ENCODE peak calls at places on chromosomes 13 and 19, in ten cellular contexts. One of them, this sample, is unnamed. For H3K4me1 and H3K27me3, the result is how much of the 10 kb centered on the place peaks cover.

GRCh38 chr13:36190771-36191170 is 23.6 kb downstream of the SOHLH2 start:
- DNase-seq in lung: no peak
- DNase-seq in osteoblast: peak
- DNase-seq in breast epithelium: no peak
- DNase-seq in lower lobe of right lung: no peak
- DNase-seq in cardiac muscle cell: no peak
- DNase-seq in heart left ventricle: no peak
- DNase-seq in esophagus squamous epithelium: no peak
- DNase-seq in suprapubic skin: no peak
- DNase-seq in right lobe of liver: no peak
- DNase-seq in this sample: no peak

GRCh38 chr19:39432677-39433025 is 3.1 kb downstream of the RPS16 start:
- DNase-seq in right lobe of liver: no peak
- DNase-seq in osteoblast: peak
- DNase-seq in esophagus squamous epithelium: no peak
- DNase-seq in breast epithelium: no peak
- DNase-seq in cardiac muscle cell: no peak
- DNase-seq in lower lobe of right lung: no peak
- DNase-seq in suprapubic skin: no peak
- DNase-seq in lung: no peak
- DNase-seq in heart left ventricle: no peak
- DNase-seq in this sample: no peak

GRCh38 chr13:21542563-21542962 is 61.4 kb downstream of the MICU2 start:
- DNase-seq in breast epithelium: no peak
- DNase-seq in lung: no peak
- DNase-seq in esophagus squamous epithelium: no peak
- DNase-seq in lower lobe of right lung: no peak
- DNase-seq in right lobe of liver: no peak
- DNase-seq in heart left ventricle: no peak
- DNase-seq in suprapubic skin: no peak
- DNase-seq in cardiac muscle cell: no peak
- DNase-seq in osteoblast: no peak
- DNase-seq in this sample: no peak

GRCh38 chr13:106352850-106353249 is 182.6 kb downstream of the EFNB2 start:
- DNase-seq in heart left ventricle: no peak
- DNase-seq in right lobe of liver: no peak
- DNase-seq in esophagus squamous epithelium: no peak
- DNase-seq in lower lobe of right lung: no peak
- DNase-seq in osteoblast: no peak
- DNase-seq in cardiac muscle cell: no peak
- DNase-seq in suprapubic skin: no peak
- DNase-seq in breast epithelium: no peak
- DNase-seq in lung: no peak
- DNase-seq in this sample: no peak

GRCh38 chr19:55173717-55174409 is 6.2 kb downstream of the SYT5 start:
- DNase-seq in lower lobe of right lung: no peak
- DNase-seq in esophagus squamous epithelium: no peak
- DNase-seq in osteoblast: peak
- DNase-seq in right lobe of liver: peak
- DNase-seq in lung: no peak
- DNase-seq in heart left ventricle: peak
- DNase-seq in cardiac muscle cell: peak
- DNase-seq in suprapubic skin: no peak
- DNase-seq in breast epithelium: no peak
- DNase-seq in this sample: peak

GRCh38 chr13:87057807-87058520 is 613.2 kb upstream of the SLITRK5 start:
- DNase-seq in lower lobe of right lung: no peak
- DNase-seq in cardiac muscle cell: no peak
- DNase-seq in breast epithelium: no peak
- DNase-seq in osteoblast: no peak
- DNase-seq in suprapubic skin: no peak
- DNase-seq in right lobe of liver: no peak
- DNase-seq in lung: no peak
- DNase-seq in esophagus squamous epithelium: no peak
- DNase-seq in heart left ventricle: no peak
- DNase-seq in this sample: no peak

GRCh38 chr13:96816874-96817273 is 177.4 kb downstream of the OXGR1 start:
- DNase-seq in cardiac muscle cell: no peak
- DNase-seq in osteoblast: no peak
- DNase-seq in esophagus squamous epithelium: no peak
- DNase-seq in heart left ventricle: no peak
- DNase-seq in lung: no peak
- DNase-seq in right lobe of liver: no peak
- DNase-seq in lower lobe of right lung: no peak
- DNase-seq in suprapubic skin: no peak
- DNase-seq in breast epithelium: no peak
- DNase-seq in this sample: no peak

GRCh38 chr19:47507031-47507430 is 7.8 kb downstream of the NAPA start:
- DNase-seq in suprapubic skin: no peak
- DNase-seq in lower lobe of right lung: no peak
- DNase-seq in esophagus squamous epithelium: no peak
- DNase-seq in heart left ventricle: peak
- DNase-seq in osteoblast: no peak
- DNase-seq in cardiac muscle cell: peak
- DNase-seq in lung: no peak
- DNase-seq in right lobe of liver: no peak
- DNase-seq in breast epithelium: peak
- DNase-seq in this sample: no peak

GRCh38 chr19:47613165-47614146 is 4.5 kb downstream of the BICRA start:
- DNase-seq in breast epithelium: no peak
- DNase-seq in lung: no peak
- DNase-seq in suprapubic skin: no peak
- DNase-seq in esophagus squamous epithelium: no peak
- DNase-seq in right lobe of liver: no peak
- DNase-seq in lower lobe of right lung: no peak
- DNase-seq in osteoblast: peak
- DNase-seq in heart left ventricle: no peak
- DNase-seq in cardiac muscle cell: peak
- DNase-seq in this sample: peak

GRCh38 chr13:33129094-33129832 is 113.0 kb downstream of the KL start:
- DNase-seq in heart left ventricle: no peak
- DNase-seq in lung: no peak
- DNase-seq in esophagus squamous epithelium: no peak
- DNase-seq in right lobe of liver: peak
- DNase-seq in osteoblast: no peak
- DNase-seq in cardiac muscle cell: no peak
- DNase-seq in breast epithelium: no peak
- DNase-seq in lower lobe of right lung: no peak
- DNase-seq in suprapubic skin: no peak
- DNase-seq in this sample: no peak

GRCh38 chr19:10796653-10797052 is 39.4 kb downstream of the TMED1 start:
- DNase-seq in osteoblast: no peak
- DNase-seq in suprapubic skin: no peak
- DNase-seq in heart left ventricle: no peak
- DNase-seq in lung: no peak
- DNase-seq in esophagus squamous epithelium: no peak
- DNase-seq in breast epithelium: no peak
- DNase-seq in right lobe of liver: no peak
- DNase-seq in lower lobe of right lung: no peak
- DNase-seq in cardiac muscle cell: no peak
- DNase-seq in this sample: no peak

GRCh38 chr13:75458696-75459422 is 23.1 kb downstream of the TBC1D4 start:
- DNase-seq in lower lobe of right lung: peak
- DNase-seq in right lobe of liver: peak
- DNase-seq in esophagus squamous epithelium: no peak
- DNase-seq in osteoblast: no peak
- DNase-seq in breast epithelium: peak
- DNase-seq in heart left ventricle: peak
- DNase-seq in suprapubic skin: no peak
- DNase-seq in lung: peak
- DNase-seq in cardiac muscle cell: no peak
- DNase-seq in this sample: peak

GRCh38 chr19:34232566-34233481 is 21.5 kb upstream of the GARRE1 start:
- DNase-seq in lower lobe of right lung: peak
- DNase-seq in osteoblast: peak
- DNase-seq in cardiac muscle cell: no peak
- DNase-seq in suprapubic skin: no peak
- DNase-seq in breast epithelium: no peak
- DNase-seq in lung: no peak
- DNase-seq in esophagus squamous epithelium: no peak
- DNase-seq in heart left ventricle: peak
- DNase-seq in right lobe of liver: no peak
- DNase-seq in this sample: peak

GRCh38 chr19:15173746-15174404 is 26.9 kb downstream of the NOTCH3 start:
- DNase-seq in lower lobe of right lung: no peak
- DNase-seq in breast epithelium: no peak
- DNase-seq in suprapubic skin: no peak
- DNase-seq in heart left ventricle: no peak
- DNase-seq in right lobe of liver: no peak
- DNase-seq in cardiac muscle cell: no peak
- DNase-seq in lung: no peak
- DNase-seq in osteoblast: peak
- DNase-seq in esophagus squamous epithelium: no peak
- DNase-seq in this sample: no peak

GRCh38 chr13:91247768-91248167 is 99.7 kb upstream of the MIR17HG start:
- DNase-seq in right lobe of liver: no peak
- DNase-seq in osteoblast: no peak
- DNase-seq in cardiac muscle cell: no peak
- DNase-seq in lung: no peak
- DNase-seq in suprapubic skin: no peak
- DNase-seq in heart left ventricle: no peak
- DNase-seq in esophagus squamous epithelium: no peak
- DNase-seq in breast epithelium: no peak
- DNase-seq in lower lobe of right lung: no peak
- DNase-seq in this sample: no peak

DNA sequence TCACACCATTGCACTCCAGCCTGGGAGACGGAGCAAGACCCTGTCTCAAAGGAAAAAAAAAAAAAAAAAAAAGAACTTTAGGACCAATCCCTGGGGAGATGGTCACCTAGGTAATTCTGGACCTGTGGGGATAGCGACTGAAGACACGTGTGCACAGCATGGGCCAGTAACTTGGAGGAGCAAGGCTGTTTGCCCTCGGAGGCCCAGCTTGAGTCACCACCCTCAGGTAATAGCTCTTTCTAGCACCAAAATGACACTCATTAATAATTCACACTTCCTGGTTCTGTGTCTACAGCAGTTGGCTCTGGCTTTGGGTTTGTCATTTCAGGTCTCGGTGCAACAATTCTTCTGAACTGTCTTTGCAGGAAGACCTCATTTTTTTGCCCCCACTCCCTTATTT is 4.0 kb upstream of the ATP11A start:
- DNase-seq in suprapubic skin: no peak
- DNase-seq in lung: peak
- DNase-seq in breast epithelium: peak
- DNase-seq in cardiac muscle cell: no peak
- DNase-seq in heart left ventricle: no peak
- DNase-seq in lower lobe of right lung: no peak
- DNase-seq in right lobe of liver: no peak
- DNase-seq in osteoblast: no peak
- DNase-seq in esophagus squamous epithelium: no peak
- DNase-seq in this sample: no peak
- H3K4me1 ChIP-seq in suprapubic skin: under half
- H3K4me1 ChIP-seq in lung: under half
- H3K4me1 ChIP-seq in breast epithelium: under half
- H3K4me1 ChIP-seq in cardiac muscle cell: under half
- H3K4me1 ChIP-seq in heart left ventricle: under half
- H3K4me1 ChIP-seq in lower lobe of right lung: under half
- H3K4me1 ChIP-seq in right lobe of liver: under half
- H3K4me1 ChIP-seq in osteoblast: under half
- H3K4me1 ChIP-seq in esophagus squamous epithelium: under half
- H3K4me1 ChIP-seq in this sample: under half

GRCh38 chr19:50668416-50669318 is 19.4 kb downstream of the C19orf81 start:
- DNase-seq in osteoblast: no peak
- DNase-seq in right lobe of liver: no peak
- DNase-seq in cardiac muscle cell: no peak
- DNase-seq in esophagus squamous epithelium: no peak
- DNase-seq in lower lobe of right lung: no peak
- DNase-seq in heart left ventricle: no peak
- DNase-seq in lung: no peak
- DNase-seq in suprapubic skin: no peak
- DNase-seq in breast epithelium: no peak
- DNase-seq in this sample: no peak

GRCh38 chr19:50669319-50670101 is 20.3 kb downstream of the C19orf81 start:
- DNase-seq in breast epithelium: no peak
- DNase-seq in heart left ventricle: no peak
- DNase-seq in suprapubic skin: no peak
- DNase-seq in lung: no peak
- DNase-seq in cardiac muscle cell: peak
- DNase-seq in esophagus squamous epithelium: no peak
- DNase-seq in lower lobe of right lung: no peak
- DNase-seq in right lobe of liver: no peak
- DNase-seq in osteoblast: peak
- DNase-seq in this sample: peak

GRCh38 chr19:50667177-50667758 is 18.0 kb downstream of the C19orf81 start:
- DNase-seq in right lobe of liver: no peak
- DNase-seq in esophagus squamous epithelium: no peak
- DNase-seq in lung: no peak
- DNase-seq in cardiac muscle cell: no peak
- DNase-seq in osteoblast: no peak
- DNase-seq in suprapubic skin: no peak
- DNase-seq in lower lobe of right lung: no peak
- DNase-seq in heart left ventricle: no peak
- DNase-seq in breast epithelium: no peak
- DNase-seq in this sample: no peak

GRCh38 chr19:50667759-50668231 is 18.6 kb downstream of the C19orf81 start:
- DNase-seq in cardiac muscle cell: no peak
- DNase-seq in suprapubic skin: no peak
- DNase-seq in breast epithelium: no peak
- DNase-seq in lung: no peak
- DNase-seq in lower lobe of right lung: no peak
- DNase-seq in heart left ventricle: no peak
- DNase-seq in esophagus squamous epithelium: no peak
- DNase-seq in right lobe of liver: no peak
- DNase-seq in osteoblast: no peak
- DNase-seq in this sample: no peak

GRCh38 chr19:50670102-50670380 is 20.8 kb downstream of the C19orf81 start:
- DNase-seq in right lobe of liver: no peak
- DNase-seq in suprapubic skin: no peak
- DNase-seq in esophagus squamous epithelium: no peak
- DNase-seq in osteoblast: no peak
- DNase-seq in breast epithelium: no peak
- DNase-seq in lung: no peak
- DNase-seq in heart left ventricle: no peak
- DNase-seq in cardiac muscle cell: no peak
- DNase-seq in lower lobe of right lung: no peak
- DNase-seq in this sample: no peak
- H3K27me3 ChIP-seq in right lobe of liver: under half
- H3K27me3 ChIP-seq in suprapubic skin: half or more
- H3K27me3 ChIP-seq in esophagus squamous epithelium: under half
- H3K27me3 ChIP-seq in osteoblast: under half
- H3K27me3 ChIP-seq in breast epithelium: half or more
- H3K27me3 ChIP-seq in lung: under half
- H3K27me3 ChIP-seq in heart left ventricle: under half
- H3K27me3 ChIP-seq in cardiac muscle cell: half or more
- H3K27me3 ChIP-seq in lower lobe of right lung: half or more
- H3K27me3 ChIP-seq in this sample: under half

GRCh38 chr13:40755082-40755755 is 15.8 kb downstream of the MRPS31 start:
- DNase-seq in suprapubic skin: no peak
- DNase-seq in cardiac muscle cell: no peak
- DNase-seq in esophagus squamous epithelium: no peak
- DNase-seq in lower lobe of right lung: no peak
- DNase-seq in right lobe of liver: no peak
- DNase-seq in breast epithelium: no peak
- DNase-seq in lung: no peak
- DNase-seq in osteoblast: no peak
- DNase-seq in heart left ventricle: no peak
- DNase-seq in this sample: no peak
- H3K4me1 ChIP-seq in suprapubic skin: under half
- H3K4me1 ChIP-seq in cardiac muscle cell: under half
- H3K4me1 ChIP-seq in esophagus squamous epithelium: under half
- H3K4me1 ChIP-seq in lower lobe of right lung: under half
- H3K4me1 ChIP-seq in right lobe of liver: under half
- H3K4me1 ChIP-seq in breast epithelium: under half
- H3K4me1 ChIP-seq in lung: under half
- H3K4me1 ChIP-seq in osteoblast: under half
- H3K4me1 ChIP-seq in heart left ventricle: under half
- H3K4me1 ChIP-seq in this sample: under half

GRCh38 chr13:112465251-112466131 is 89.3 kb downstream of the SPACA7 start:
- DNase-seq in lung: no peak
- DNase-seq in cardiac muscle cell: no peak
- DNase-seq in lower lobe of right lung: no peak
- DNase-seq in suprapubic skin: no peak
- DNase-seq in breast epithelium: no peak
- DNase-seq in heart left ventricle: no peak
- DNase-seq in esophagus squamous epithelium: no peak
- DNase-seq in right lobe of liver: no peak
- DNase-seq in osteoblast: no peak
- DNase-seq in this sample: no peak
- H3K27me3 ChIP-seq in lung: under half
- H3K27me3 ChIP-seq in cardiac muscle cell: under half
- H3K27me3 ChIP-seq in lower lobe of right lung: under half
- H3K27me3 ChIP-seq in suprapubic skin: under half
- H3K27me3 ChIP-seq in breast epithelium: under half
- H3K27me3 ChIP-seq in heart left ventricle: under half
- H3K27me3 ChIP-seq in esophagus squamous epithelium: under half
- H3K27me3 ChIP-seq in right lobe of liver: under half
- H3K27me3 ChIP-seq in osteoblast: under half
- H3K27me3 ChIP-seq in this sample: under half

This sample was measured in BE2C.